ENCODE peak calls at places on chromosomes 7 and 10, in eight cellular contexts. One of them, this sample, is unnamed.
A peak's percentile ranks its signal among the peaks of the same experiment; 100 is the strongest.

GRCh38 chr7:24732646-24733413 is 24.4 kb downstream of the GSDME start:
- DNase-seq in WERI-Rb-1: no peak
- DNase-seq in keratinocyte: no peak
- DNase-seq in cardiac muscle cell: peak; percentile 55
- DNase-seq in mammary epithelial cell: peak; percentile 89
- DNase-seq in CD8-positive, alpha-beta memory T cell: no peak
- DNase-seq in sigmoid colon: no peak
- DNase-seq in brain microvascular endothelial cell: peak; percentile 65
- DNase-seq in this sample: no peak

GRCh38 chr7:91759205-91759863 is 121.2 kb downstream of the MTERF1 start:
- DNase-seq in WERI-Rb-1: no peak
- DNase-seq in keratinocyte: no peak
- DNase-seq in cardiac muscle cell: peak; percentile 22
- DNase-seq in mammary epithelial cell: peak; percentile 26
- DNase-seq in CD8-positive, alpha-beta memory T cell: no peak
- DNase-seq in sigmoid colon: no peak
- DNase-seq in brain microvascular endothelial cell: peak; percentile 85
- DNase-seq in this sample: no peak

GRCh38 chr7:155392726-155393570 is 65.0 kb upstream of the EN2 start:
- DNase-seq in WERI-Rb-1: no peak
- DNase-seq in keratinocyte: no peak
- DNase-seq in cardiac muscle cell: no peak
- DNase-seq in mammary epithelial cell: no peak
- DNase-seq in CD8-positive, alpha-beta memory T cell: no peak
- DNase-seq in sigmoid colon: no peak
- DNase-seq in brain microvascular endothelial cell: no peak
- DNase-seq in this sample: no peak

GRCh38 chr10:91172348-91172747 is 48.1 kb upstream of the PCGF5 start:
- DNase-seq in WERI-Rb-1: no peak
- DNase-seq in keratinocyte: no peak
- DNase-seq in cardiac muscle cell: no peak
- DNase-seq in mammary epithelial cell: no peak
- DNase-seq in CD8-positive, alpha-beta memory T cell: no peak
- DNase-seq in sigmoid colon: no peak
- DNase-seq in brain microvascular endothelial cell: no peak
- DNase-seq in this sample: no peak

GRCh38 chr10:131567279-131568162 is 256.0 kb upstream of the TCERG1L start:
- DNase-seq in WERI-Rb-1: no peak
- DNase-seq in keratinocyte: no peak
- DNase-seq in cardiac muscle cell: no peak
- DNase-seq in mammary epithelial cell: no peak
- DNase-seq in CD8-positive, alpha-beta memory T cell: no peak
- DNase-seq in sigmoid colon: no peak
- DNase-seq in brain microvascular endothelial cell: no peak
- DNase-seq in this sample: no peak

GRCh38 chr7:4769753-4770152 is 5.7 kb upstream of the AP5Z1 start:
- DNase-seq in WERI-Rb-1: no peak
- DNase-seq in keratinocyte: no peak
- DNase-seq in cardiac muscle cell: peak; percentile 60
- DNase-seq in mammary epithelial cell: no peak
- DNase-seq in CD8-positive, alpha-beta memory T cell: no peak
- DNase-seq in sigmoid colon: no peak
- DNase-seq in brain microvascular endothelial cell: peak; percentile 30
- DNase-seq in this sample: peak; percentile 33

GRCh38 chr7:157233677-157234076 is 95.0 kb downstream of the UBE3C start:
- DNase-seq in WERI-Rb-1: no peak
- DNase-seq in keratinocyte: no peak
- DNase-seq in cardiac muscle cell: peak; percentile 25
- DNase-seq in mammary epithelial cell: no peak
- DNase-seq in CD8-positive, alpha-beta memory T cell: no peak
- DNase-seq in sigmoid colon: no peak
- DNase-seq in brain microvascular endothelial cell: peak; percentile 48
- DNase-seq in this sample: no peak

GRCh38 chr10:43250625-43250924 is 16.3 kb downstream of the RASGEF1A start:
- DNase-seq in WERI-Rb-1: no peak
- DNase-seq in keratinocyte: no peak
- DNase-seq in cardiac muscle cell: no peak
- DNase-seq in mammary epithelial cell: no peak
- DNase-seq in CD8-positive, alpha-beta memory T cell: no peak
- DNase-seq in sigmoid colon: no peak
- DNase-seq in brain microvascular endothelial cell: no peak
- DNase-seq in this sample: no peak

DNA sequence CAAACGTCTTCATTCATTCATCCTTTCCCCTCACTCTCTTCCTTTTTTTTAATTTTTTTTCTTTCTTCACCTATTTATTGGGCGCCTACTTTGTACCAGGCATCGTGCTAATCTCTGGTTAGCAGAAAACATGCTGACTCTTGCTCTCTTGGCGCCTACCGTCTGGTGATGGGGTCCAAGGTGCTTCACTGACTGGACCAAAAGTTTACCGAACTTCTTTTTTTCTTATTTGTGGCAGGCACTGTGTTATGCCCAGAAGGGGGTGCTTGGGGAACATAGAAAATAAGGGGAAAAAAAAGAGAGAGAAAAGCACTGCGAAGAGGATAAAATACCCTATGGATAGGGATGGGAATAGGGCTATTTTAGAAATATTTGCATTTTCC is 505 bp upstream of the FAM204A start:
- DNase-seq in WERI-Rb-1: no peak
- DNase-seq in keratinocyte: no peak
- DNase-seq in cardiac muscle cell: no peak
- DNase-seq in mammary epithelial cell: no peak
- DNase-seq in CD8-positive, alpha-beta memory T cell: no peak
- DNase-seq in sigmoid colon: no peak
- DNase-seq in brain microvascular endothelial cell: no peak
- DNase-seq in this sample: no peak
- H3K27ac ChIP-seq in WERI-Rb-1: peak overlapping the region; percentile 83
- H3K27ac ChIP-seq in keratinocyte: peak overlapping the region; percentile 89
- H3K27ac ChIP-seq in cardiac muscle cell: no peak overlapping the region
- H3K27ac ChIP-seq in mammary epithelial cell: peak overlapping the region; percentile 75
- H3K27ac ChIP-seq in CD8-positive, alpha-beta memory T cell: peak overlapping the region; percentile 78
- H3K27ac ChIP-seq in sigmoid colon: peak overlapping the region; percentile 80
- H3K27ac ChIP-seq in brain microvascular endothelial cell: peak overlapping the region; percentile 49
- H3K27ac ChIP-seq in this sample: peak overlapping the region; percentile 37

GRCh38 chr7:116239434-116239833 is 29.1 kb downstream of the TES start:
- DNase-seq in WERI-Rb-1: no peak
- DNase-seq in keratinocyte: no peak
- DNase-seq in cardiac muscle cell: no peak
- DNase-seq in mammary epithelial cell: no peak
- DNase-seq in CD8-positive, alpha-beta memory T cell: no peak
- DNase-seq in sigmoid colon: no peak
- DNase-seq in brain microvascular endothelial cell: no peak
- DNase-seq in this sample: no peak
- H3K27ac ChIP-seq in WERI-Rb-1: no peak overlapping the region
- H3K27ac ChIP-seq in keratinocyte: no peak overlapping the region
- H3K27ac ChIP-seq in cardiac muscle cell: no peak overlapping the region
- H3K27ac ChIP-seq in mammary epithelial cell: no peak overlapping the region
- H3K27ac ChIP-seq in CD8-positive, alpha-beta memory T cell: no peak overlapping the region
- H3K27ac ChIP-seq in sigmoid colon: peak overlapping the region; percentile 97
- H3K27ac ChIP-seq in brain microvascular endothelial cell: no peak overlapping the region
- H3K27ac ChIP-seq in this sample: no peak overlapping the region

GRCh38 chr10:100046088-100046487 is 35.6 kb downstream of the CPN1 start:
- DNase-seq in WERI-Rb-1: peak; percentile 90
- DNase-seq in keratinocyte: peak; percentile 41
- DNase-seq in cardiac muscle cell: peak; percentile 92
- DNase-seq in mammary epithelial cell: peak; percentile 69
- DNase-seq in CD8-positive, alpha-beta memory T cell: peak; percentile 77
- DNase-seq in sigmoid colon: peak; percentile 92
- DNase-seq in brain microvascular endothelial cell: peak; percentile 87
- DNase-seq in this sample: peak; percentile 87
- H3K27ac ChIP-seq in WERI-Rb-1: no peak overlapping the region
- H3K27ac ChIP-seq in keratinocyte: peak overlapping the region; percentile 13
- H3K27ac ChIP-seq in cardiac muscle cell: no peak overlapping the region
- H3K27ac ChIP-seq in mammary epithelial cell: no peak overlapping the region
- H3K27ac ChIP-seq in CD8-positive, alpha-beta memory T cell: no peak overlapping the region
- H3K27ac ChIP-seq in sigmoid colon: no peak overlapping the region
- H3K27ac ChIP-seq in brain microvascular endothelial cell: no peak overlapping the region
- H3K27ac ChIP-seq in this sample: no peak overlapping the region

DNA sequence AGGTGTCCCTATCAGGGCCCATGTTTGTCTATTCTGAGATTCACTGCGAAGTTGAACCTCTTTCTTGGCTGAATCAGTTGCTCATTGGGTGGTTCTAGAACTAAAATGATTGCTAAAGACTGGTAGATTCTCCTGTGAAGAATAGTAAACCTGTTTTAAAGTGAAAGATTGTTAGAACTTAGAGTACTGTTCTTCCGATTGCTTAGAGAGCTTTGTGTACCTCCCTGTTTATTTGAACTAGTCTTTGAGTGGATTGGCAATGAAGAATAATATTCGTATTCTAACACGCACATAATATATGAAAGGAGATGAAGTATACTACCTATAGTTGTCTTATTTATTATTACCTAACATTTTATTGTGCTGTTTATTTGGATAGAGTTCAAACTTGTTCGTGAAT is 124.8 kb upstream of the RPA3 start:
- DNase-seq in WERI-Rb-1: no peak
- DNase-seq in keratinocyte: no peak
- DNase-seq in cardiac muscle cell: no peak
- DNase-seq in mammary epithelial cell: no peak
- DNase-seq in CD8-positive, alpha-beta memory T cell: no peak
- DNase-seq in sigmoid colon: no peak
- DNase-seq in brain microvascular endothelial cell: no peak
- DNase-seq in this sample: no peak
- H3K27ac ChIP-seq in WERI-Rb-1: no peak overlapping the region
- H3K27ac ChIP-seq in keratinocyte: no peak overlapping the region
- H3K27ac ChIP-seq in cardiac muscle cell: no peak overlapping the region
- H3K27ac ChIP-seq in mammary epithelial cell: no peak overlapping the region
- H3K27ac ChIP-seq in CD8-positive, alpha-beta memory T cell: no peak overlapping the region
- H3K27ac ChIP-seq in sigmoid colon: no peak overlapping the region
- H3K27ac ChIP-seq in brain microvascular endothelial cell: no peak overlapping the region
- H3K27ac ChIP-seq in this sample: no peak overlapping the region

GRCh38 chr10:128852902-128853301 is 614.1 kb upstream of the MGMT start:
- DNase-seq in WERI-Rb-1: no peak
- DNase-seq in keratinocyte: no peak
- DNase-seq in cardiac muscle cell: no peak
- DNase-seq in mammary epithelial cell: no peak
- DNase-seq in CD8-positive, alpha-beta memory T cell: no peak
- DNase-seq in sigmoid colon: no peak
- DNase-seq in brain microvascular endothelial cell: no peak
- DNase-seq in this sample: no peak

GRCh38 chr10:128851726-128852125 is 615.3 kb upstream of the MGMT start:
- DNase-seq in WERI-Rb-1: no peak
- DNase-seq in keratinocyte: no peak
- DNase-seq in cardiac muscle cell: no peak
- DNase-seq in mammary epithelial cell: no peak
- DNase-seq in CD8-positive, alpha-beta memory T cell: no peak
- DNase-seq in sigmoid colon: no peak
- DNase-seq in brain microvascular endothelial cell: no peak
- DNase-seq in this sample: no peak

GRCh38 chr10:128851281-128851680 is 615.8 kb upstream of the MGMT start:
- DNase-seq in WERI-Rb-1: no peak
- DNase-seq in keratinocyte: no peak
- DNase-seq in cardiac muscle cell: no peak
- DNase-seq in mammary epithelial cell: no peak
- DNase-seq in CD8-positive, alpha-beta memory T cell: no peak
- DNase-seq in sigmoid colon: no peak
- DNase-seq in brain microvascular endothelial cell: no peak
- DNase-seq in this sample: no peak

GRCh38 chr10:128853537-128853936 is 613.5 kb upstream of the MGMT start:
- DNase-seq in WERI-Rb-1: no peak
- DNase-seq in keratinocyte: no peak
- DNase-seq in cardiac muscle cell: no peak
- DNase-seq in mammary epithelial cell: no peak
- DNase-seq in CD8-positive, alpha-beta memory T cell: no peak
- DNase-seq in sigmoid colon: no peak
- DNase-seq in brain microvascular endothelial cell: no peak
- DNase-seq in this sample: no peak

GRCh38 chr10:128852449-128852848 is 614.6 kb upstream of the MGMT start:
- DNase-seq in WERI-Rb-1: no peak
- DNase-seq in keratinocyte: no peak
- DNase-seq in cardiac muscle cell: no peak
- DNase-seq in mammary epithelial cell: no peak
- DNase-seq in CD8-positive, alpha-beta memory T cell: no peak
- DNase-seq in sigmoid colon: no peak
- DNase-seq in brain microvascular endothelial cell: no peak
- DNase-seq in this sample: no peak
- H3K27ac ChIP-seq in WERI-Rb-1: no peak overlapping the region
- H3K27ac ChIP-seq in keratinocyte: no peak overlapping the region
- H3K27ac ChIP-seq in cardiac muscle cell: no peak overlapping the region
- H3K27ac ChIP-seq in mammary epithelial cell: no peak overlapping the region
- H3K27ac ChIP-seq in CD8-positive, alpha-beta memory T cell: no peak overlapping the region
- H3K27ac ChIP-seq in sigmoid colon: peak overlapping the region; percentile 3
- H3K27ac ChIP-seq in brain microvascular endothelial cell: no peak overlapping the region
- H3K27ac ChIP-seq in this sample: no peak overlapping the region

This sample was measured in SJSA1.